ENCODE peak calls at places on chromosomes 2 and 18, in five cellular contexts. G, M, P, T and Y are unnamed samples.

GRCh38 chr2:66575625-66576371 is 140.9 kb downstream of the MEIS1 start:
- DNase-seq in G (no peak), M (no peak), T (no peak), P (no peak), Y (no peak)

GRCh38 chr2:184520441-184520840 is 77.9 kb upstream of the ZNF804A start:
- DNase-seq in G (no peak), M (no peak), P (no peak), T (no peak), Y (no peak)

GRCh38 chr18:48106976-48107781 is 176.7 kb upstream of the SMAD2 start:
- DNase-seq in P (no peak), T (no peak), M (no peak), G (no peak), Y (no peak)

GRCh38 chr2:54942373-54942772 is 107.9 kb downstream of the RTN4 start:
- DNase-seq in P (no peak), T (no peak), M (no peak), G (no peak), Y (no peak)

GRCh38 chr2:37469126-37469525 is 124.7 kb downstream of the QPCT start:
- DNase-seq in P (no peak), T (no peak), G (no peak), M (no peak), Y (no peak)

GRCh38 chr2:15050483-15050882 is 418.0 kb downstream of the LRATD1 start:
- DNase-seq in P (no peak), T (peak; percentile 49), G (no peak), M (no peak), Y (no peak)

GRCh38 chr2:40371525-40372277 is 80.2 kb downstream of the SLC8A1 start:
- DNase-seq in P (no peak), T (no peak), G (no peak), M (peak; percentile 53), Y (no peak)

GRCh38 chr2:30664761-30665358 is 142.4 kb downstream of the CAPN13 start:
- DNase-seq in P (no peak), T (no peak), M (no peak), G (no peak), Y (no peak)

GRCh38 chr2:176582183-176582582 is 312.9 kb downstream of the MTX2 start:
- DNase-seq in M (no peak), P (no peak), T (no peak), G (no peak), Y (no peak)

GRCh38 chr2:96856776-96857673 is 791 bp downstream of the ANKRD39 start:
- DNase-seq in P (no peak), G (no peak), M (no peak), T (no peak), Y (peak; percentile 81)

GRCh38 chr2:218716070-218716469 is 5.4 kb downstream of the TTLL4 start:
- DNase-seq in M (no peak), T (no peak), P (no peak), G (no peak), Y (no peak)

GRCh38 chr18:42038936-42039335 is 83.9 kb downstream of the PIK3C3 start:
- DNase-seq in P (no peak), G (no peak), M (no peak), T (no peak), Y (no peak)

GRCh38 chr2:164560181-164560792 is 61.0 kb downstream of the GRB14 start:
- DNase-seq in M (no peak), T (no peak), P (no peak), G (no peak), Y (no peak)

GRCh38 chr2:74850816-74851566 is 17.1 kb downstream of the HK2 start:
- DNase-seq in G (no peak), T (no peak), P (no peak), M (no peak), Y (no peak)

GRCh38 chr2:216006164-216006663 is 7.1 kb downstream of the MREG start:
- DNase-seq in P (no peak), G (no peak), M (no peak), T (no peak), Y (no peak)

GRCh38 chr2:191756753-191757152 is 78.8 kb downstream of the NABP1 start:
- DNase-seq in T (no peak), M (no peak), P (no peak), G (no peak), Y (no peak)

GRCh38 chr18:65235966-65236634 is 514.7 kb upstream of the CDH7 start:
- DNase-seq in G (peak; percentile 39), T (no peak), P (no peak), M (no peak), Y (no peak)

GRCh38 chr18:77067315-77068061 is 65.1 kb downstream of the MBP start:
- DNase-seq in T (no peak), M (peak; percentile 45), G (no peak), P (no peak), Y (no peak)

GRCh38 chr2:120978359-120979050 is 242.8 kb downstream of the GLI2 start:
- DNase-seq in T (no peak), M (no peak), G (no peak), P (no peak), Y (no peak)

GRCh38 chr2:169839954-169840746 is 12.9 kb downstream of the UBR3 start:
- DNase-seq in T (no peak), P (no peak), M (peak; percentile 36), G (no peak), Y (no peak)

GRCh38 chr18:44679056-44679911 is 1.4 kb upstream of the SETBP1 start:
- DNase-seq in T (peak; percentile 83), P (peak; percentile 86), G (peak; percentile 56), M (peak; percentile 88), Y (peak; percentile 89)

GRCh38 chr2:86491088-86491487 is 49.9 kb downstream of the KDM3A start:
- DNase-seq in T (no peak), M (no peak), P (no peak), G (no peak), Y (no peak)

GRCh38 chr2:24906466-24906865 is 13.6 kb downstream of the ADCY3 start:
- DNase-seq in T (no peak), M (no peak), G (no peak), P (no peak), Y (no peak)

GRCh38 chr2:239747274-239747673 is 277.9 kb downstream of the NDUFA10 start:
- DNase-seq in T (no peak), P (no peak), M (no peak), G (no peak), Y (no peak)

GRCh38 chr18:79750980-79751571 is 46.7 kb upstream of the KCNG2 start:
- DNase-seq in G (peak; percentile 56), M (no peak), T (no peak), P (no peak), Y (no peak)

GRCh38 chr2:135974036-135974435 is 11.4 kb downstream of the DARS1 start:
- DNase-seq in T (no peak), P (no peak), G (no peak), M (no peak), Y (no peak)

GRCh38 chr2:172962824-172963223 is 112.8 kb upstream of the MAP3K20 start:
- DNase-seq in M (no peak), G (no peak), T (no peak), P (no peak), Y (no peak)

GRCh38 chr2:141348481-141348880 is 782.3 kb downstream of the LRP1B start:
- DNase-seq in G (no peak), P (no peak), M (no peak), T (no peak), Y (no peak)

GRCh38 chr2:151728736-151729415 is 5.4 kb downstream of the NEB start:
- DNase-seq in T (no peak), P (no peak), G (no peak), M (no peak), Y (no peak)

GRCh38 chr18:35588995-35589394 is 7.5 kb downstream of the GALNT1 start:
- DNase-seq in G (no peak), M (no peak), P (no peak), T (no peak), Y (no peak)

GRCh38 chr18:24388975-24389374 is 8.6 kb downstream of the OSBPL1A start:
- DNase-seq in T (no peak), M (peak; percentile 17), P (no peak), G (no peak), Y (no peak)

GRCh38 chr2:3595985-3596384 is 1.1 kb downstream of the COLEC11 start:
- DNase-seq in T (no peak), P (no peak), M (no peak), G (no peak), Y (no peak)

GRCh38 chr18:60191926-60192325 is 180.6 kb downstream of the MC4R start:
- DNase-seq in G (no peak), M (no peak), T (no peak), P (no peak), Y (no peak)

GRCh38 chr2:224930124-224930523 is 112.1 kb downstream of the DOCK10 start:
- DNase-seq in M (no peak), T (no peak), G (no peak), P (no peak), Y (no peak)

GRCh38 chr2:212532087-212532486 is 6.5 kb downstream of the ERBB4 start:
- DNase-seq in M (no peak), G (no peak), T (no peak), P (no peak), Y (no peak)

GRCh38 chr18:29172151-29173015 is 995.5 kb upstream of the CDH2 start:
- DNase-seq in M (no peak), T (no peak), G (no peak), P (no peak), Y (no peak)

GRCh38 chr2:102155703-102156515 is 13.4 kb downstream of the IL1R1 start:
- DNase-seq in T (no peak), G (no peak), P (no peak), M (no peak), Y (no peak)

GRCh38 chr2:64090264-64090663 is 54.0 kb downstream of the PELI1 start:
- DNase-seq in M (no peak), P (no peak), T (no peak), G (no peak), Y (no peak)

GRCh38 chr2:218059289-218059688 is 9.8 kb upstream of the RUFY4 start:
- DNase-seq in M (no peak), G (no peak), T (no peak), P (no peak), Y (no peak)